ENCODE peak calls at places on chromosomes 13 and 19, in ten cellular contexts. G, J, I, H, L, Y, T, C, F and X are unnamed samples.

GRCh38 chr13:46321494-46322225 is 65.4 kb downstream of the RUBCNL start:
- DNase-seq in G (peak; percentile 65), J (peak; percentile 49), I (peak; percentile 64), H (peak; percentile 63), L (peak; percentile 47), Y (peak; percentile 36), T (peak; percentile 83), C (peak; percentile 68), F (peak; percentile 39), X (peak; percentile 41)

GRCh38 chr13:100398360-100398759 is 190.2 kb downstream of the GGACT start:
- DNase-seq in G (no peak), J (no peak), I (no peak), H (no peak), L (no peak), Y (no peak), T (no peak), C (no peak), F (no peak), X (no peak)

GRCh38 chr19:9324584-9324962 is 594 bp downstream of the ZNF559 start:
- DNase-seq in G (no peak), J (no peak), I (no peak), H (no peak), L (no peak), Y (no peak), T (no peak), C (peak; percentile 6), F (no peak), X (no peak)

GRCh38 chr13:37648604-37649003 is 50.0 kb upstream of the POSTN start:
- DNase-seq in G (no peak), J (no peak), I (no peak), H (no peak), L (no peak), Y (no peak), T (no peak), C (no peak), F (no peak), X (no peak)

GRCh38 chr19:54518844-54519243 is 16.2 kb downstream of the LAIR2 start:
- DNase-seq in G (no peak), J (no peak), I (no peak), H (peak; percentile 68), L (peak; percentile 52), Y (no peak), T (no peak), C (peak; percentile 73), F (no peak), X (peak; percentile 39)

GRCh38 chr13:32938907-32939306 is 77.3 kb upstream of the KL start:
- DNase-seq in G (no peak), J (no peak), I (no peak), H (no peak), L (no peak), Y (no peak), T (no peak), C (no peak), F (no peak), X (no peak)

GRCh38 chr13:20231839-20232555 is at the start of gene GJB6:
- DNase-seq in G (no peak), J (peak; percentile 32), I (peak; percentile 31), H (no peak), L (peak; percentile 66), Y (no peak), T (no peak), C (no peak), F (no peak), X (peak; percentile 32)

GRCh38 chr13:23715762-23716235 is 145.6 kb downstream of the TNFRSF19 start:
- DNase-seq in G (no peak), J (no peak), I (peak; percentile 60), H (no peak), L (no peak), Y (no peak), T (no peak), C (peak; percentile 62), F (peak; percentile 18), X (no peak)

GRCh38 chr13:32381539-32381938 is 46.4 kb downstream of the N4BP2L1 start:
- DNase-seq in G (no peak), J (no peak), I (no peak), H (peak; percentile 12), L (no peak), Y (no peak), T (no peak), C (peak; percentile 13), F (peak; percentile 2), X (no peak)

GRCh38 chr19:29623726-29624488 is 17.8 kb downstream of the POP4 start:
- DNase-seq in G (no peak), J (peak; percentile 25), I (no peak), H (no peak), L (no peak), Y (no peak), T (peak; percentile 79), C (peak; percentile 57), F (no peak), X (no peak)

GRCh38 chr13:61110804-61111203 is 304.8 kb downstream of the PCDH20 start:
- DNase-seq in G (no peak), J (no peak), I (no peak), H (no peak), L (no peak), Y (no peak), T (no peak), C (no peak), F (no peak), X (no peak)

GRCh38 chr19:50928841-50929240 is 17.6 kb upstream of the KLK4 start:
- DNase-seq in G (no peak), J (no peak), I (no peak), H (no peak), L (no peak), Y (no peak), T (no peak), C (no peak), F (no peak), X (no peak)

GRCh38 chr19:13765395-13766094 is 1.2 kb downstream of the MRI1 start:
- DNase-seq in G (no peak), J (no peak), I (no peak), H (no peak), L (no peak), Y (no peak), T (no peak), C (peak; percentile 26), F (no peak), X (no peak)

GRCh38 chr19:13764821-13765394 is 586 bp downstream of the MRI1 start:
- DNase-seq in G (peak; percentile 31), J (peak; percentile 42), I (peak; percentile 43), H (no peak), L (no peak), Y (no peak), T (peak; percentile 89), C (peak; percentile 41), F (no peak), X (no peak)

GRCh38 chr19:13763300-13763699 is 1.0 kb upstream of the MRI1 start:
- DNase-seq in G (no peak), J (no peak), I (no peak), H (no peak), L (no peak), Y (no peak), T (no peak), C (no peak), F (no peak), X (no peak)

GRCh38 chr19:13762635-13763235 is 1.6 kb upstream of the MRI1 start:
- DNase-seq in G (no peak), J (no peak), I (no peak), H (no peak), L (no peak), Y (no peak), T (no peak), C (no peak), F (no peak), X (no peak)

DNA sequence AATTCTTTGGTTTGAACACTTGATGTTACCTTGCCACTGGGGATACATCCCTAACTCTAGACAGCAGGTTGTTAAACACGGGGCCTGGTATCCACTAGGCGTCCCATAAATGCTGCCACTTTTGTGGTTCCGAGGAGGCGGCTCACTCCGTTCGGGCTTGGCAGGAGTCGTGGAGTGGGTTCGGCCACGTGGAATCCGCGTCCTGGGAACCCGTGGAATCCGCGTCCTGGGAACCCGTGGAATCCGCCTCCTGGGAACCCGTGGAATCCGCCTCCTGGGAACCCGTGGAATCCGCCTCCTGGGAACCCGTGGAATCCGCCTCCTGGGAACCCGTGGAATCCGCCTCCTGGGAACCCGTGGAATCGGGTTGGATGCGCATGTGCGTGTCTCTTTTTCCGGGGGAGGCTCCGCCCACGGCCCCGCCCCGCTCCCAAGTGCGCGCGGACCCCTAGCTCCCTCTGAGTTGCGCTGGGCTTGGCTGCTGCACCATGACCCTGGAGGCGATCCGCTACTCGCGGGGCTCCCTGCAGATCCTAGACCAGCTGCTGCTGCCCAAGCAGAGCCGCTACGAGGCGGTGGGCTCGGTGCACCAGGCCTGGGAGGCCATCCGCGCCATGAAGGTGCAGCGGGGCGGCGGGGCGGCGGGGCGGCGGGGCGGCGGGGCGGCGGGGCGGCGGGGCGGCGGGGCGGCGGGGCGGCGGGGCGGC is at the start of gene MRI1:
- DNase-seq in G (peak; percentile 69), J (peak; percentile 83), I (peak; percentile 82), H (peak; percentile 70), L (peak; percentile 84), Y (peak; percentile 59), T (peak; percentile 91), C (peak; percentile 88), F (no peak), X (peak; percentile 86)
- TF ChIP-seq POLR2A in G (no peak), J (peak; percentile 36), I (no peak), H (peak; percentile 83), L (peak; percentile 26), Y (no peak), T (no peak), C (peak; percentile 53), F (no peak), X (peak; percentile 63)

DNA sequence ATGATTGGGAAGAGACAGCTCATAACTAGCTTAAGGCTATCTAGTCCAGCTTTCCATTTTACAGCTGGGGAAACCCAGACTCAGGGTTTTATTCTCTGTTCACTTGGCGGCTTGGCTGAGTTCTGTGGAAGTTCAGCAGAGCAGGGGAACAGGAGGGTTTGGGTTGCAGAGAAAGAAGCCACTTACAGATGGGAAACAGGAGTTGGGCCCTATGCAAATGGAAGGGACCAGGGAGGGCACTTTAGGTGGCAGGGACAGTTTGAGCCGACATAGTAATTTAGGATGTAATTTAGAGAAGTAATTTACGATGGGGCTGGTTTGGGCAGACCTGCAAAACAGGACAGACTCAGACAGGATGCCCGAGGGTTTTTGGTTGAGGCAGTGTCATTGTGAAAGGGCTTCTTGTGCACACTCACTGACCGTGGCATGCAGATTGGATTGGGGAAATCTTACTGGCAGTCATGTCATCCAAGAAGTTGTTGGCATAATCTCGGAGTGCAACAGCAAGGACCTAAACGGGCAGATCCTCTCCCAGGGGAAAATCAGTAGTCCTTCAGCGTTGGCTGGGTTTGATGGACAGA is 47.3 kb upstream of the GPR183 start:
- DNase-seq in G (no peak), J (no peak), I (no peak), H (no peak), L (no peak), Y (peak; percentile 72), T (no peak), C (no peak), F (no peak), X (no peak)
- TF ChIP-seq POLR2AphosphoS5 in G (no peak), J (no peak), I (no peak), H (no peak), L (no peak), Y (no peak), T (no peak), C (no peak), F (no peak), X (no peak)

GRCh38 chr19:40806385-40807146 is 7.6 kb downstream of the EGLN2 start:
- DNase-seq in G (peak; percentile 87), J (peak; percentile 76), I (peak; percentile 62), H (peak; percentile 99), L (peak; percentile 90), Y (peak; percentile 61), T (peak; percentile 93), C (peak; percentile 84), F (peak; percentile 57), X (peak; percentile 88)
- TF ChIP-seq POLR2A in G (no peak), J (no peak), I (no peak), H (peak; percentile 29), L (peak; percentile 52), Y (no peak), T (no peak), C (no peak), F (no peak), X (peak; percentile 17)

GRCh38 chr19:45376045-45376724 is 5.8 kb upstream of the ERCC2 start:
- DNase-seq in G (no peak), J (no peak), I (no peak), H (peak; percentile 85), L (no peak), Y (peak; percentile 93), T (no peak), C (no peak), F (peak; percentile 13), X (no peak)
- TF ChIP-seq POLR2AphosphoS5 in G (no peak), J (no peak), I (no peak), H (peak; percentile 85), L (no peak), Y (no peak), T (no peak), C (no peak), F (no peak), X (no peak)